ENCODE peak calls at places on chromosomes 1 and 21, in four cellular contexts. X, O, C and H are unnamed samples.

GRCh38 chr21:15731243-15731613 is 1.4 kb downstream of the USP25 start:
- DNase-seq in X (no peak), O (no peak), C (peak), H (peak)

GRCh38 chr1:145891587-145892485 is 6.2 kb upstream of the ANKRD35 start:
- DNase-seq in X (peak), O (peak), C (peak), H (peak)

GRCh38 chr1:58769809-58770345 is 14.0 kb downstream of the JUN start:
- DNase-seq in X (no peak), O (no peak), C (no peak), H (no peak)

GRCh38 chr1:203607169-203607873 is 19.3 kb upstream of the ATP2B4 start:
- DNase-seq in X (no peak), O (no peak), C (peak), H (no peak)

GRCh38 chr1:118982816-118983557 is 5.2 kb downstream of the TBX15 start:
- DNase-seq in X (no peak), O (peak), C (no peak), H (no peak)

GRCh38 chr21:45126983-45127382 is 52.6 kb downstream of the ADARB1 start:
- DNase-seq in X (no peak), O (no peak), C (no peak), H (no peak)

GRCh38 chr21:45931397-45931969 is 50.1 kb upstream of the COL6A1 start:
- DNase-seq in X (no peak), O (no peak), C (no peak), H (no peak)

GRCh38 chr1:37722181-37723071 is 30.1 kb downstream of the CDCA8 start:
- DNase-seq in X (no peak), O (no peak), C (no peak), H (no peak)

GRCh38 chr21:36104306-36105300 is 30.3 kb upstream of the CBR3 start:
- DNase-seq in X (peak), O (peak), C (peak), H (no peak)

GRCh38 chr1:244937099-244937498 is 72.8 kb upstream of the HNRNPU start:
- DNase-seq in X (no peak), O (no peak), C (no peak), H (no peak)

GRCh38 chr1:201917362-201918033 is 28.8 kb downstream of the SHISA4 start:
- DNase-seq in X (no peak), O (no peak), C (no peak), H (no peak)

GRCh38 chr21:36186506-36187399 is 30.1 kb downstream of the DOP1B start:
- DNase-seq in X (no peak), O (no peak), C (no peak), H (no peak)

GRCh38 chr1:41495171-41495948 is 10.9 kb upstream of the EDN2 start:
- DNase-seq in X (no peak), O (no peak), C (peak), H (peak)

GRCh38 chr1:79777481-79778219 is 771.1 kb upstream of the ADGRL4 start:
- DNase-seq in X (no peak), O (no peak), C (no peak), H (no peak)

GRCh38 chr1:48938975-48939374 is 162.3 kb upstream of the BEND5 start:
- DNase-seq in X (no peak), O (no peak), C (no peak), H (no peak)

GRCh38 chr1:1110561-1110971 is 5.3 kb downstream of the C1orf159 start:
- DNase-seq in X (no peak), O (no peak), C (no peak), H (no peak)

GRCh38 chr1:25534389-25534788 is 9.0 kb upstream of the LDLRAP1 start:
- DNase-seq in X (no peak), O (no peak), C (no peak), H (no peak)

GRCh38 chr1:218259800-218260199 is 25.3 kb upstream of the RRP15 start:
- DNase-seq in X (peak), O (no peak), C (peak), H (peak)
- TF ChIP-seq ELF1 in X (no peak), O (no peak), C (no peak), H (no peak)

DNA sequence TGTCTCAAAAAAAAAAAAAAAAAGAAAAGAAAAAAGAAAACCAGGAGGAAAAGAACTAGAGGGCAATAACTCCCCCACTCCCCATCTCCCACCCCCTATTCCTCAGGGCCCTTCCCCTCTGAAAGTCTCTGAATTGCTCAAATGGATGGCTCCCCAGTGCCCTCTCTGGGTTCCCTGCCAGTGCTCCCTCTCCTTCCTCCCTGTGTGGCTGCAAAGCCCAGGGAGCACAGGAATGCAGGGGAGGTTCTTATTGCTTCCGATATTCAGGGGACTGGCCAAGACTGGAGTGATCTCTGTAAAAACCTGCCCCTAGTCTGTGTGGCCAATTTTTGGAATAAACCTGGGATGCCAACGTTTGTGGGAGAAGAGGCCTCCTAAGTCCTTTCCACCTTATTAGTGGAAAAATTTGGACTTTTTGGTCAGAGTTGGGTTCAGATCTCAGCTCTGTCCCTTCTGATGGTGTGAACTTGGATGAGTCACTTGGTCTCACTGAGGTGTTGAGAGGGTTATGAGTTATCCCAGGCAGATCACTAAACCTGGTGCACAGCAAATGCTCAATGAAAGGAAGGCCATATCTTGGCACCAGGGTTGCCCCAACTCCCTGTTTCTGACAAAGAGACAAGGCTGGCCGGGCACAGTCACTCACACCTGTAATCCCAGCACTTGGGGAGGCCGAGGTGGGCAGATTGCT is 13.4 kb upstream of the ARHGEF10L start:
- DNase-seq in X (no peak), O (no peak), C (no peak), H (no peak)
- TF ChIP-seq ELF1 in X (no peak), O (no peak), C (no peak), H (no peak)

GRCh38 chr1:235106457-235106856 is 22.2 kb downstream of the TOMM20 start:
- DNase-seq in X (no peak), O (no peak), C (no peak), H (no peak)

GRCh38 chr1:235107368-235108184 is 21.1 kb downstream of the TOMM20 start:
- DNase-seq in X (no peak), O (no peak), C (no peak), H (no peak)

GRCh38 chr1:235108876-235109275 is 19.8 kb downstream of the TOMM20 start:
- DNase-seq in X (no peak), O (no peak), C (no peak), H (no peak)

GRCh38 chr1:235105051-235106043 is 23.3 kb downstream of the TOMM20 start:
- DNase-seq in X (no peak), O (no peak), C (no peak), H (no peak)

GRCh38 chr1:235108185-235108593 is 20.4 kb downstream of the TOMM20 start:
- DNase-seq in X (no peak), O (no peak), C (no peak), H (no peak)
- TF ChIP-seq ELF1 in X (no peak), O (no peak), C (no peak), H (no peak)

GRCh38 chr21:41368361-41369104 is 6.7 kb downstream of the MX2 start:
- DNase-seq in X (no peak), O (no peak), C (no peak), H (no peak)

GRCh38 chr21:41367598-41368360 is 6.0 kb downstream of the MX2 start:
- DNase-seq in X (no peak), O (no peak), C (no peak), H (no peak)

GRCh38 chr21:41364308-41364707 is 2.5 kb downstream of the MX2 start:
- DNase-seq in X (no peak), O (no peak), C (no peak), H (no peak)

GRCh38 chr21:41365377-41366107 is 3.7 kb downstream of the MX2 start:
- DNase-seq in X (no peak), O (no peak), C (no peak), H (no peak)

DNA sequence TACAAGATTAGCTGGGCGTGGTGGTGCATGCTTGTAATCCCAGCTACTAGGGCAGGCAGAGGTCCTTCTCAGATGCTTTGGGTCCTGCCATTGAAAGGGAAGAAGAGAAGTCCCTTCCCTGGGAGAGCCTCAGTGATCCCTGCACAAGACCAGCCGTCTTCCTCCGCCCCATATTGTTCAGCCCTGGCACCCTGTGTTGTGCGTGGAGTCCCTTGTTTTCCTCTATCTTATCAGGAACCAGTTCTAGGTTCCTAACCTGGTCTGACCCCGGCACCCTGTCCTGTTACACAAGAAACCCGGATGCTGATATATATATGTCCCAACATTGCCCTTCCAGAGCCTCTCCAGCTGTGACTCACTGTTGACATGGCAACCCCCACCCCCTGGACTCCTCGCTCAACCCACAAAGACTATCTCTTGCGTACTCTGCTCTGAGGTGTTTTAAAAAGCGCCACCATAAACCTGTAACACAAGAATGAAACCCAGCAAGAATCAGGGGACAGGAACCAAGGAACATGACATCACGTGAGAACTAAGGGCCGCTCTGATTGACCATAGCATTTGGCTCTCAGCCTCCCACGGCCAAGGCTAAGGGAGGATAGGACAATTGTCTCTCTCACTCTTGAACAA is 4.8 kb downstream of the MX2 start:
- DNase-seq in X (no peak), O (no peak), C (peak), H (peak)
- TF ChIP-seq ELF1 in X (no peak), O (no peak), C (no peak), H (peak)

DNA sequence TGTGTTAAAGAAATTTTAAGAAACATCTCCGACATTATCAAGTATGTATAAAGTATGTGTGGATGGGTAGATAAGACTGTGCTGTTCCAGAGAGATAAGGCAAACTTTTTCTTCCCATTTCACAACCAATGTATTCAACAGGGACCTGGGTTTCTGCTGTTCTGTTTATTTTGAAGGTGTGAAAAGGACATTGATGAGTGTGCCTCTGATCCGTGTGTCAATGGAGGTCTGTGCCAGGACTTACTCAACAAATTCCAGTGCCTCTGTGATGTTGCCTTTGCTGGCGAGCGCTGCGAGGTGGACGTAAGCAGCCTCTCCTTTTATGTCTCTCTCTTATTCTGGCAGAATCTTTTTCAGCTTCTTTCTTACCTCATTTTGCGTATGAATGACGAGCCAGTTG is 173.9 kb downstream of the CRB1 start:
- DNase-seq in X (no peak), O (no peak), C (peak), H (peak)
- TF ChIP-seq ELF1 in X (no peak), O (no peak), C (no peak), H (no peak)